ENCODE peak calls at places on chromosomes 3 and 15, in ten cellular contexts. One of them, this sample, is unnamed.

GRCh38 chr15:66673410-66674322 is 28.4 kb upstream of the SMAD6 start:
- DNase-seq in uterus: no peak
- DNase-seq in BJ: no peak
- DNase-seq in PC-3: no peak
- DNase-seq in neural progenitor cell: peak; percentile 89
- DNase-seq in GM12865: peak; percentile 63
- DNase-seq in AG09309: no peak
- DNase-seq in A673: no peak
- DNase-seq in neural crest cell: peak; percentile 67
- DNase-seq in colonic mucosa: peak; percentile 88
- DNase-seq in this sample: no peak

GRCh38 chr3:108090066-108090700 is 648 bp downstream of the CD47 start:
- DNase-seq in uterus: peak; percentile 24
- DNase-seq in BJ: no peak
- DNase-seq in PC-3: peak; percentile 34
- DNase-seq in neural progenitor cell: peak; percentile 48
- DNase-seq in GM12865: peak; percentile 70
- DNase-seq in AG09309: no peak
- DNase-seq in A673: peak; percentile 59
- DNase-seq in neural crest cell: peak; percentile 19
- DNase-seq in colonic mucosa: peak; percentile 40
- DNase-seq in this sample: peak; percentile 56

GRCh38 chr3:138371070-138371950 is 22.9 kb downstream of the MRAS start:
- DNase-seq in uterus: no peak
- DNase-seq in BJ: no peak
- DNase-seq in PC-3: no peak
- DNase-seq in neural progenitor cell: peak; percentile 19
- DNase-seq in GM12865: peak; percentile 88
- DNase-seq in AG09309: no peak
- DNase-seq in A673: no peak
- DNase-seq in neural crest cell: no peak
- DNase-seq in colonic mucosa: no peak
- DNase-seq in this sample: no peak

GRCh38 chr15:85141601-85142185 is 160.0 kb downstream of the PDE8A start:
- DNase-seq in uterus: no peak
- DNase-seq in BJ: peak; percentile 15
- DNase-seq in PC-3: no peak
- DNase-seq in neural progenitor cell: no peak
- DNase-seq in GM12865: no peak
- DNase-seq in AG09309: no peak
- DNase-seq in A673: no peak
- DNase-seq in neural crest cell: no peak
- DNase-seq in colonic mucosa: no peak
- DNase-seq in this sample: no peak

GRCh38 chr3:71142440-71143161 is 440.9 kb downstream of the FOXP1 start:
- DNase-seq in uterus: no peak
- DNase-seq in BJ: no peak
- DNase-seq in PC-3: no peak
- DNase-seq in neural progenitor cell: peak; percentile 49
- DNase-seq in GM12865: no peak
- DNase-seq in AG09309: no peak
- DNase-seq in A673: peak; percentile 49
- DNase-seq in neural crest cell: no peak
- DNase-seq in colonic mucosa: peak; percentile 53
- DNase-seq in this sample: no peak

GRCh38 chr3:53140575-53141467 is 10.6 kb upstream of the RFT1 start:
- DNase-seq in uterus: no peak
- DNase-seq in BJ: no peak
- DNase-seq in PC-3: peak; percentile 57
- DNase-seq in neural progenitor cell: no peak
- DNase-seq in GM12865: peak; percentile 22
- DNase-seq in AG09309: no peak
- DNase-seq in A673: no peak
- DNase-seq in neural crest cell: no peak
- DNase-seq in colonic mucosa: no peak
- DNase-seq in this sample: no peak

GRCh38 chr3:187850256-187851010 is 105.2 kb upstream of the BCL6 start:
- DNase-seq in uterus: no peak
- DNase-seq in BJ: no peak
- DNase-seq in PC-3: no peak
- DNase-seq in neural progenitor cell: no peak
- DNase-seq in GM12865: no peak
- DNase-seq in AG09309: no peak
- DNase-seq in A673: no peak
- DNase-seq in neural crest cell: no peak
- DNase-seq in colonic mucosa: no peak
- DNase-seq in this sample: no peak

GRCh38 chr3:33678073-33678472 is 40.0 kb downstream of the CLASP2 start:
- DNase-seq in uterus: no peak
- DNase-seq in BJ: no peak
- DNase-seq in PC-3: no peak
- DNase-seq in neural progenitor cell: no peak
- DNase-seq in GM12865: no peak
- DNase-seq in AG09309: no peak
- DNase-seq in A673: no peak
- DNase-seq in neural crest cell: no peak
- DNase-seq in colonic mucosa: no peak
- DNase-seq in this sample: no peak

GRCh38 chr15:89397653-89398023 is 63.0 kb upstream of the POLG start:
- DNase-seq in uterus: no peak
- DNase-seq in BJ: no peak
- DNase-seq in PC-3: no peak
- DNase-seq in neural progenitor cell: no peak
- DNase-seq in GM12865: no peak
- DNase-seq in AG09309: no peak
- DNase-seq in A673: no peak
- DNase-seq in neural crest cell: no peak
- DNase-seq in colonic mucosa: no peak
- DNase-seq in this sample: no peak

GRCh38 chr15:55475842-55476241 is 32.2 kb downstream of the DNAAF4 start:
- DNase-seq in uterus: no peak
- DNase-seq in BJ: no peak
- DNase-seq in PC-3: no peak
- DNase-seq in neural progenitor cell: no peak
- DNase-seq in GM12865: no peak
- DNase-seq in AG09309: no peak
- DNase-seq in A673: no peak
- DNase-seq in neural crest cell: no peak
- DNase-seq in colonic mucosa: no peak
- DNase-seq in this sample: no peak

GRCh38 chr15:88467935-88468528 is 524 bp downstream of the MRPS11 start:
- DNase-seq in uterus: no peak
- DNase-seq in BJ: no peak
- DNase-seq in PC-3: no peak
- DNase-seq in neural progenitor cell: peak; percentile 20
- DNase-seq in GM12865: peak; percentile 43
- DNase-seq in AG09309: no peak
- DNase-seq in A673: peak; percentile 48
- DNase-seq in neural crest cell: no peak
- DNase-seq in colonic mucosa: peak; percentile 30
- DNase-seq in this sample: no peak

DNA sequence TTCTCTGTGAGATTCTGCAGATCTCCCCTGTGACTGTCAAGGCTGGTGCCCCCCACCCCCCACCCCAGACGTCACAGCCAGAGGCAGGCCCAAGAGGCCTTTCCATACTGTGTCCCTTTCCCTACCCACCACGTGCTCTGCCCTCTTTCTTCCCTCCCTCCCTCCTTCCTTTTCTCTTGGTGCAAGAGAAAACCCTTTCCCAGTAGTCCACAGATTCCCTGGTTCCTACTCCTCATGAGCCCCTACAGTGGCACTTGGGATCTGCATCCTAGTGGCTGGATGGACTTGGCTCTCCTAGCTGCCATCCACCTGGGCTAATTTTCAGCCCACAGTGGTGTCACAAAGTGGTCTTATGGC is 35.1 kb downstream of the KLF13 start:
- DNase-seq in uterus: no peak
- DNase-seq in BJ: no peak
- DNase-seq in PC-3: no peak
- DNase-seq in neural progenitor cell: peak; percentile 11
- DNase-seq in GM12865: no peak
- DNase-seq in AG09309: no peak
- DNase-seq in A673: no peak
- DNase-seq in neural crest cell: no peak
- DNase-seq in colonic mucosa: no peak
- DNase-seq in this sample: no peak
- TF ChIP-seq CTCF in uterus: no peak
- TF ChIP-seq CTCF in BJ: no peak
- TF ChIP-seq CTCF in PC-3: no peak
- TF ChIP-seq CTCF in neural progenitor cell: no peak
- TF ChIP-seq CTCF in GM12865: no peak
- TF ChIP-seq CTCF in AG09309: no peak
- TF ChIP-seq CTCF in A673: no peak
- TF ChIP-seq CTCF in neural crest cell: no peak
- TF ChIP-seq CTCF in colonic mucosa: no peak
- TF ChIP-seq CTCF in this sample: no peak

GRCh38 chr3:40782086-40782721 is 257.4 kb downstream of the ZNF621 start:
- DNase-seq in uterus: no peak
- DNase-seq in BJ: no peak
- DNase-seq in PC-3: peak; percentile 9
- DNase-seq in neural progenitor cell: no peak
- DNase-seq in GM12865: peak; percentile 45
- DNase-seq in AG09309: no peak
- DNase-seq in A673: peak; percentile 9
- DNase-seq in neural crest cell: no peak
- DNase-seq in colonic mucosa: no peak
- DNase-seq in this sample: no peak
- TF ChIP-seq CTCF in uterus: no peak
- TF ChIP-seq CTCF in BJ: no peak
- TF ChIP-seq CTCF in PC-3: peak; percentile 45
- TF ChIP-seq CTCF in neural progenitor cell: peak; percentile 19
- TF ChIP-seq CTCF in GM12865: peak; percentile 49
- TF ChIP-seq CTCF in AG09309: no peak
- TF ChIP-seq CTCF in A673: peak; percentile 12
- TF ChIP-seq CTCF in neural crest cell: no peak
- TF ChIP-seq CTCF in colonic mucosa: no peak
- TF ChIP-seq CTCF in this sample: no peak

GRCh38 chr3:98827221-98827620 is 64.1 kb downstream of the ST3GAL6 start:
- DNase-seq in uterus: no peak
- DNase-seq in BJ: no peak
- DNase-seq in PC-3: no peak
- DNase-seq in neural progenitor cell: no peak
- DNase-seq in GM12865: no peak
- DNase-seq in AG09309: no peak
- DNase-seq in A673: no peak
- DNase-seq in neural crest cell: no peak
- DNase-seq in colonic mucosa: no peak
- DNase-seq in this sample: no peak

GRCh38 chr3:98824256-98824655 is 61.1 kb downstream of the ST3GAL6 start:
- DNase-seq in uterus: no peak
- DNase-seq in BJ: no peak
- DNase-seq in PC-3: no peak
- DNase-seq in neural progenitor cell: no peak
- DNase-seq in GM12865: no peak
- DNase-seq in AG09309: no peak
- DNase-seq in A673: peak; percentile 67
- DNase-seq in neural crest cell: no peak
- DNase-seq in colonic mucosa: no peak
- DNase-seq in this sample: no peak

GRCh38 chr3:98826126-98826525 is 63.0 kb downstream of the ST3GAL6 start:
- DNase-seq in uterus: no peak
- DNase-seq in BJ: no peak
- DNase-seq in PC-3: no peak
- DNase-seq in neural progenitor cell: no peak
- DNase-seq in GM12865: no peak
- DNase-seq in AG09309: no peak
- DNase-seq in A673: no peak
- DNase-seq in neural crest cell: no peak
- DNase-seq in colonic mucosa: no peak
- DNase-seq in this sample: no peak

GRCh38 chr3:98823791-98824190 is 60.7 kb downstream of the ST3GAL6 start:
- DNase-seq in uterus: no peak
- DNase-seq in BJ: no peak
- DNase-seq in PC-3: peak; percentile 32
- DNase-seq in neural progenitor cell: no peak
- DNase-seq in GM12865: no peak
- DNase-seq in AG09309: no peak
- DNase-seq in A673: peak; percentile 80
- DNase-seq in neural crest cell: no peak
- DNase-seq in colonic mucosa: no peak
- DNase-seq in this sample: no peak

DNA sequence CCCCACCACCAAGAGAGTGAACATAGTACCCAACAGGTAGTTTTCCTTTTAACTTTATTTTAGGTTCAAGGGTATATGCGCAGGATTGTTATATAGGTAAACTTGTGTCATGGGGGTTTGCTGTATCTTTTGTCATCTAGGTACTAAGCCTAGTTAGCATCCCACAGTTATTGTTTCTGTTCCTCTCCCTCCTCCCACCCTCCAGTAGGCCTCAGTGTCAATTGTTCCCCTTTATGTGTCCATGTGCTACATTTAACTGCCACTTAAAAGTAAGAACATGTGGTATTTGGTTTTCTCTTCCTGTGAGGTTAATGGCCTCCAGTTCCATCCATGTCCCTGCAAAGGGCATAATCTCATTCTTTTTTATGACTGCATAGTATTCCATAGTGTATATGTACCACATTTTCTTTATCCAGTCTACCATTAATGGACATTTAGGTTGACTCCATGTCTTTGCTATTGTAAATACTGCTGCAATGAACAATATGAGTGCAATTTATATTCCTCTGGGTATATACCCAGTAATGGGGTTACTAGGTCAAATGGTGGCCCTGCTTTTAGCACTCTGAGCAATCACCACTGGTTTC is 66.2 kb downstream of the ST3GAL6 start:
- DNase-seq in uterus: no peak
- DNase-seq in BJ: no peak
- DNase-seq in PC-3: no peak
- DNase-seq in neural progenitor cell: no peak
- DNase-seq in GM12865: no peak
- DNase-seq in AG09309: no peak
- DNase-seq in A673: no peak
- DNase-seq in neural crest cell: no peak
- DNase-seq in colonic mucosa: no peak
- DNase-seq in this sample: no peak
- TF ChIP-seq CTCF in uterus: no peak
- TF ChIP-seq CTCF in BJ: no peak
- TF ChIP-seq CTCF in PC-3: no peak
- TF ChIP-seq CTCF in neural progenitor cell: no peak
- TF ChIP-seq CTCF in GM12865: no peak
- TF ChIP-seq CTCF in AG09309: no peak
- TF ChIP-seq CTCF in A673: no peak
- TF ChIP-seq CTCF in neural crest cell: no peak
- TF ChIP-seq CTCF in colonic mucosa: no peak
- TF ChIP-seq CTCF in this sample: no peak

DNA sequence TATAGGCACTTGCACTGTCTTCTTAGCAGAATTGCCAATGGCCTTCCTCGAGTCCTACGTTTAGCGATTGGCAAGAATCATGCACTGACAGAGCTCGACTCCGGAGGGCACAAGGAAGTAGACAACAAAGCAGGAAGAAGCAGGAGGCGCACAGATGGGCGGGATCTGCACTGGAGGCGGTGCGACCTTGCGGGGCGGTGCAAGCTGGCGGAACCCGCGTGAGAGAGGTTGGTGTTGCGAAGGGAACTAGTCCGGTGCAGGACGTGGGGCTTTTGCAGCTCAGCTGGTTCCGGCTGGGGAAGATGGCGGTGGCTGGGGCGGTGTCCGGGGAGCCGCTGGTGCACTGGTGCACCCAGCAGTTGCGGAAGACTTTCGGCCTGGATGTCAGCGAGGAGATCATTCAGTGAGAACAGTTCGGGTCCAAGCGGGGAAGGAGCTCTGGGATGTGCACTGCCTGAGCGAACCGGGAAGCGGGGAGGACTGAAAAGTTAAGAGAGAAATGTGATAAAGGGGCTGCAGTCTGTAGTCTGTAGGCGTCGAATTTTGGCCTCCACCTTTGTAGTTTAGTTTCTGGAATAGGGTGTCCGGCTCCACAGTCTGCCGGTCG is at the start of gene TRIP4:
- DNase-seq in uterus: peak; percentile 91
- DNase-seq in BJ: peak; percentile 84
- DNase-seq in PC-3: peak; percentile 90
- DNase-seq in neural progenitor cell: peak; percentile 93
- DNase-seq in GM12865: peak; percentile 99
- DNase-seq in AG09309: peak; percentile 88
- DNase-seq in A673: peak; percentile 98
- DNase-seq in neural crest cell: peak; percentile 92
- DNase-seq in colonic mucosa: peak; percentile 96
- DNase-seq in this sample: peak; percentile 92
- TF ChIP-seq CTCF in uterus: peak; percentile 23
- TF ChIP-seq CTCF in BJ: peak; percentile 12
- TF ChIP-seq CTCF in PC-3: no peak
- TF ChIP-seq CTCF in neural progenitor cell: peak; percentile 7
- TF ChIP-seq CTCF in GM12865: no peak
- TF ChIP-seq CTCF in AG09309: peak; percentile 8
- TF ChIP-seq CTCF in A673: peak; percentile 16
- TF ChIP-seq CTCF in neural crest cell: no peak
- TF ChIP-seq CTCF in colonic mucosa: no peak
- TF ChIP-seq CTCF in this sample: no peak